ENCODE peak calls at places on chromosomes 12 and 14, in nine cellular contexts. B is CD8-positive, alpha-beta T cell; E is lower leg skin; V is cardiac muscle cell; W is brain microvascular endothelial cell; R is prostate gland; F is AG04450; H is foreskin fibroblast; T is neural progenitor cell. M is an unnamed sample.

GRCh38 chr12:132427999-132428871 is 61.7 kb upstream of the FBRSL1 start:
- DNase-seq in B (no peak), E (no peak), V (no peak), W (no peak), R (peak; percentile 52), F (no peak), H (no peak), T (peak; percentile 85), M (no peak)

GRCh38 chr14:90522585-90523191 is 125.9 kb downstream of the CALM1 start:
- DNase-seq in B (no peak), E (no peak), V (no peak), W (no peak), R (peak; percentile 75), F (no peak), H (no peak), T (peak; percentile 61), M (no peak)

GRCh38 chr12:71877335-71878121 is 38.0 kb downstream of the TBC1D15 start:
- DNase-seq in B (no peak), E (no peak), V (no peak), W (no peak), R (no peak), F (no peak), H (no peak), T (no peak), M (no peak)

GRCh38 chr14:35285991-35286564 is 6.1 kb upstream of the PSMA6 start:
- DNase-seq in B (no peak), E (no peak), V (no peak), W (no peak), R (no peak), F (no peak), H (no peak), T (no peak), M (no peak)

GRCh38 chr12:45878630-45879255 is 111.6 kb downstream of the SCAF11 start:
- DNase-seq in B (peak; percentile 38), E (no peak), V (no peak), W (no peak), R (no peak), F (no peak), H (no peak), T (no peak), M (peak; percentile 38)

GRCh38 chr12:30896461-30896860 is 30.1 kb upstream of the TSPAN11 start:
- DNase-seq in B (no peak), E (no peak), V (no peak), W (no peak), R (no peak), F (no peak), H (peak; percentile 54), T (no peak), M (peak; percentile 20)

GRCh38 chr14:75363156-75363555 is 64.7 kb upstream of the JDP2 start:
- DNase-seq in B (no peak), E (no peak), V (no peak), W (no peak), R (no peak), F (no peak), H (no peak), T (no peak), M (no peak)

GRCh38 chr12:51383281-51383905 is 7.8 kb downstream of the GALNT6 start:
- DNase-seq in B (no peak), E (no peak), V (no peak), W (no peak), R (no peak), F (no peak), H (no peak), T (no peak), M (no peak)

GRCh38 chr14:49962616-49963015 is 69.7 kb downstream of the ARF6 start:
- DNase-seq in B (no peak), E (peak; percentile 78), V (no peak), W (no peak), R (peak; percentile 75), F (no peak), H (no peak), T (no peak), M (no peak)

GRCh38 chr14:54135804-54136280 is 179.2 kb upstream of the BMP4 start:
- DNase-seq in B (no peak), E (no peak), V (no peak), W (no peak), R (no peak), F (no peak), H (peak; percentile 40), T (no peak), M (no peak)

GRCh38 chr14:25046301-25046943 is 3.5 kb downstream of the STXBP6 start:
- DNase-seq in B (no peak), E (no peak), V (peak; percentile 63), W (no peak), R (no peak), F (no peak), H (peak; percentile 50), T (no peak), M (no peak)

GRCh38 chr14:25050494-25051170 is 685 bp upstream of the STXBP6 start:
- DNase-seq in B (no peak), E (no peak), V (peak; percentile 23), W (peak; percentile 2), R (peak; percentile 24), F (no peak), H (peak; percentile 88), T (peak; percentile 57), M (peak; percentile 86)

GRCh38 chr14:25049559-25050493 is at the start of gene STXBP6:
- DNase-seq in B (no peak), E (peak; percentile 51), V (peak; percentile 85), W (no peak), R (peak; percentile 77), F (no peak), H (peak; percentile 92), T (peak; percentile 92), M (peak; percentile 72)

GRCh38 chr14:25049127-25049558 is 804 bp downstream of the STXBP6 start:
- DNase-seq in B (no peak), E (peak; percentile 38), V (no peak), W (no peak), R (peak; percentile 22), F (no peak), H (peak; percentile 56), T (no peak), M (peak; percentile 25)

DNA sequence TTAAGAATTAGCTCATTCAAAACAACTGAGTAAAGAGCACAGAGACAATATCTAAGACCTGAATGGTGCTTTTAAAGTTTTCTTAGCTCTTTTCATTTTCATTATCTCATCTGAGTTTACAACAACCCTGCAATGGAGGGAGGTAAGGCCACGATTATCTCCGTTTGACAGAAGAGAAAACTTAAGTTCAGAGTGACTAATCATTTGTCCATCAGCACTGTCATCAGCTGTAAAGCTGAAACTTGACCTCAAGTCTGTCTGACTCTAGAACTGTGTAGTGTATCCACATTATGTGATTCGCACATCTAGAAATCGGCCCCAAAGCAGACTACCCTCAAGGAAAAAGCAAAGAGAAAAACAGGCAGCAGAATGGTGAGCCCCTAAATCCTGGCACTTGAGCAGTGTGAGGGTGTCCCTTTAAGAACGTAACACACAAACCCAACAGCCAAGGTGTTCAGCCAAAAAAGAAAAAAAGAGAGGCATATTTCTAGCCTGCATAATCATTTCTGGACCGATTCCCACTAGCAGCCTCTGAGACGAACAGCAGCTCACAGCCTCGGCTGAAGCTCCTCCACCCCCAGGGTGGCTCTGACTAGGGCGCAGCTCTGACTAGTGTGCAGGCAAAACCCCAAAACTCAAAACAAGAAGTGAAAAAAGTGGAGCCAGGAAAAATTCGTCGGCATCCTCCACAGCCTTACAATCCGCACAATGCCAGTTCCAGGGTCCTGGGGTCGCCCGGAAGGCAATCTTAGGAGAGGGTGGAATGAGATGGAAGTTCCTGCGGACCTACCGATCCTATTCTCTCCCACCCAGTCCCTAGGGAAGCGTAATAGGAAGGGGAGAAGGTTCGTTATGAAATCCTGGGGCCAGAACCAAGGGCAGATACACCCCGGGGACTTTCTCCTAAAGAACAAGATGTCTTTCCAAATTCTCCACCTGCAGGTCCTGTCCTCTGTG is 1.5 kb downstream of the STXBP6 start:
- DNase-seq in B (no peak), E (peak; percentile 69), V (no peak), W (no peak), R (peak; percentile 62), F (no peak), H (peak; percentile 89), T (no peak), M (peak; percentile 84)
- H3K4me3 ChIP-seq in B (no peak overlapping the region), E (peak overlapping the region; percentile 6), V (no peak overlapping the region), W (no peak overlapping the region), R (peak overlapping the region; percentile 68), F (no peak overlapping the region), H (peak overlapping the region; percentile 72), T (peak overlapping the region; percentile 71), M (peak overlapping the region; percentile 55)

GRCh38 chr12:26347300-26347699 is 151.9 kb downstream of the SSPN start:
- DNase-seq in B (no peak), E (no peak), V (no peak), W (no peak), R (no peak), F (no peak), H (no peak), T (no peak), M (no peak)
- TF ChIP-seq CTCF in B (no peak), E (no peak), V (no peak), W (no peak), R (no peak), F (no peak), H (no peak), T (no peak), M (no peak)

GRCh38 chr12:109735825-109736551 is 22.4 kb downstream of the FAM222A start:
- DNase-seq in B (no peak), E (no peak), V (no peak), W (no peak), R (no peak), F (no peak), H (no peak), T (no peak), M (no peak)

GRCh38 chr12:109737631-109738030 is 24.0 kb downstream of the FAM222A start:
- DNase-seq in B (no peak), E (no peak), V (no peak), W (no peak), R (no peak), F (no peak), H (no peak), T (no peak), M (no peak)

GRCh38 chr12:109737111-109737510 is 23.5 kb downstream of the FAM222A start:
- DNase-seq in B (no peak), E (no peak), V (no peak), W (no peak), R (no peak), F (no peak), H (no peak), T (no peak), M (no peak)

GRCh38 chr12:109735051-109735521 is 21.5 kb downstream of the FAM222A start:
- DNase-seq in B (no peak), E (no peak), V (no peak), W (no peak), R (no peak), F (no peak), H (no peak), T (no peak), M (no peak)

GRCh38 chr12:109736552-109737108 is 23.0 kb downstream of the FAM222A start:
- DNase-seq in B (no peak), E (no peak), V (peak; percentile 91), W (peak; percentile 65), R (no peak), F (no peak), H (peak; percentile 64), T (peak; percentile 96), M (peak; percentile 68)
- H3K4me3 ChIP-seq in B (no peak overlapping the region), E (no peak overlapping the region), V (no peak overlapping the region), W (no peak overlapping the region), R (no peak overlapping the region), F (no peak overlapping the region), H (no peak overlapping the region), T (no peak overlapping the region), M (no peak overlapping the region)

DNA sequence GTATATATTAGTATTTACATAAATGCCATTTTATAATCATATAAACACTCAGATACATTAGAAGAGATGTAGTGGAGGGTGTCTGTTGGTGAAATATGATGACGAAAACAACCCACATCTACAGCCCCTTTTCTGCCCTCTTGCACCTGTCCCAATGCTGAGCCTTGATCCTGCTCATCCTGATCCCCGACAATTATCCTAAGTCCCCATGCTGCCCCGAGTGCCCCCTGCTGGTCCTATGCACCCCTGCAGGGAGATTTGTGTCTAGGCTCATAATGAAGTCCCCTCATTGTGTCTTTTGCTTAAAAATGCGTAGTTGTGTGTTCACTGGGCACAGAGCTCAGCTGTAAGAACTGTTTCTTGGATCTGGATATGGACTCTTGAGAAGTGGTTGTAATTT is 554.5 kb downstream of the TMEM121 start:
- DNase-seq in B (no peak), E (no peak), V (no peak), W (no peak), R (no peak), F (no peak), H (no peak), T (no peak), M (no peak)
- TF ChIP-seq CTCF in B (no peak), E (no peak), V (no peak), W (no peak), R (no peak), F (no peak), H (no peak), T (no peak), M (peak; percentile 4)

M was measured in cardiac fibroblast.